ENCODE peak calls at places on chromosomes 13 and 19, in seven cellular contexts. Y is breast epithelium; J is WTC11; A is Calu3; T is CD8-positive, alpha-beta T cell; S is AG10803; V is upper lobe of right lung. L is an unnamed sample.

GRCh38 chr19:12891553-12892021 is 627 bp downstream of the GCDH start:
- DNase-seq in Y (no peak), J (no peak), A (no peak), T (no peak), S (no peak), V (no peak), L (no peak)

GRCh38 chr19:5193192-5193591 is 147.4 kb downstream of the PTPRS start:
- DNase-seq in Y (no peak), J (peak), A (no peak), T (no peak), S (no peak), V (no peak), L (no peak)

GRCh38 chr13:94303644-94304174 is 175.8 kb downstream of the DCT start:
- DNase-seq in Y (no peak), J (no peak), A (no peak), T (no peak), S (no peak), V (no peak), L (no peak)

GRCh38 chr19:30590596-30591229 is 218.5 kb downstream of the ZNF536 start:
- DNase-seq in Y (no peak), J (no peak), A (no peak), T (no peak), S (peak), V (no peak), L (no peak)

GRCh38 chr13:47459512-47459911 is 541.6 kb downstream of the SUCLA2 start:
- DNase-seq in Y (no peak), J (no peak), A (no peak), T (no peak), S (peak), V (no peak), L (no peak)

GRCh38 chr13:44267966-44268365 is 105.7 kb upstream of the SERP2 start:
- DNase-seq in Y (no peak), J (no peak), A (no peak), T (no peak), S (peak), V (no peak), L (no peak)

GRCh38 chr19:30742539-30742938 is 370.4 kb downstream of the ZNF536 start:
- DNase-seq in Y (no peak), J (no peak), A (no peak), T (no peak), S (no peak), V (no peak), L (no peak)

GRCh38 chr13:113863511-113864302 is at the start of gene GAS6:
- DNase-seq in Y (peak), J (peak), A (no peak), T (no peak), S (peak), V (peak), L (no peak)

GRCh38 chr13:67023088-67023893 is 206.8 kb downstream of the PCDH9 start:
- DNase-seq in Y (peak), J (no peak), A (peak), T (no peak), S (peak), V (no peak), L (no peak)

GRCh38 chr13:31096624-31097302 is 64.9 kb downstream of the HSPH1 start:
- DNase-seq in Y (no peak), J (no peak), A (peak), T (no peak), S (no peak), V (peak), L (no peak)

GRCh38 chr19:4174895-4175668 is 7.3 kb downstream of the SIRT6 start:
- DNase-seq in Y (no peak), J (no peak), A (no peak), T (no peak), S (no peak), V (no peak), L (no peak)

GRCh38 chr13:105340061-105340606 is 1195.3 kb downstream of the EFNB2 start:
- DNase-seq in Y (no peak), J (no peak), A (no peak), T (no peak), S (no peak), V (no peak), L (no peak)

GRCh38 chr13:43238341-43239083 is 215.1 kb downstream of the DNAJC15 start:
- DNase-seq in Y (no peak), J (no peak), A (no peak), T (no peak), S (no peak), V (no peak), L (no peak)

GRCh38 chr19:54633401-54633800 is 3.1 kb downstream of the LILRB1 start:
- DNase-seq in Y (no peak), J (no peak), A (no peak), T (no peak), S (no peak), V (no peak), L (no peak)

GRCh38 chr13:46179576-46180368 is 2.2 kb downstream of the LCP1 start:
- DNase-seq in Y (no peak), J (no peak), A (no peak), T (peak), S (no peak), V (peak), L (no peak)

GRCh38 chr19:39183100-39183499 is 13.7 kb upstream of the NCCRP1 start:
- DNase-seq in Y (no peak), J (no peak), A (no peak), T (no peak), S (peak), V (no peak), L (peak)

GRCh38 chr19:13610042-13610691 is 103.9 kb upstream of the CACNA1A start:
- DNase-seq in Y (no peak), J (peak), A (peak), T (no peak), S (no peak), V (no peak), L (no peak)

GRCh38 chr19:46728208-46728607 is 11.3 kb upstream of the PRKD2 start:
- DNase-seq in Y (no peak), J (no peak), A (no peak), T (no peak), S (no peak), V (no peak), L (no peak)

GRCh38 chr13:66405908-66406802 is 824.0 kb downstream of the PCDH9 start:
- DNase-seq in Y (peak), J (no peak), A (no peak), T (no peak), S (peak), V (no peak), L (no peak)

GRCh38 chr19:12331211-12331941 is 2.1 kb downstream of the ZNF563 start:
- DNase-seq in Y (no peak), J (peak), A (no peak), T (peak), S (no peak), V (no peak), L (no peak)

GRCh38 chr13:46885018-46885417 is 11.8 kb downstream of the HTR2A start:
- DNase-seq in Y (no peak), J (no peak), A (no peak), T (no peak), S (no peak), V (no peak), L (no peak)

GRCh38 chr19:46614114-46614701 is 10.7 kb downstream of the PTGIR start:
- DNase-seq in Y (peak), J (peak), A (peak), T (peak), S (peak), V (peak), L (peak)

GRCh38 chr19:13917888-13918406 is 11.9 kb downstream of the CC2D1A start:
- DNase-seq in Y (peak), J (no peak), A (no peak), T (no peak), S (no peak), V (no peak), L (no peak)

GRCh38 chr19:39390460-39390758 is 497 bp downstream of the PAF1 start:
- DNase-seq in Y (peak), J (no peak), A (no peak), T (peak), S (no peak), V (no peak), L (no peak)

GRCh38 chr13:89966524-89966923 is 1381.0 kb upstream of the MIR17HG start:
- DNase-seq in Y (no peak), J (no peak), A (no peak), T (no peak), S (no peak), V (no peak), L (no peak)

GRCh38 chr13:96052655-96053002 is 572 bp downstream of the UGGT2 start:
- DNase-seq in Y (no peak), J (no peak), A (peak), T (no peak), S (peak), V (no peak), L (no peak)

GRCh38 chr13:59360108-59360507 is 803.6 kb downstream of the DIAPH3 start:
- DNase-seq in Y (no peak), J (no peak), A (no peak), T (no peak), S (no peak), V (no peak), L (no peak)

GRCh38 chr13:53520132-53520531 is 491.5 kb downstream of the OLFM4 start:
- DNase-seq in Y (no peak), J (no peak), A (no peak), T (no peak), S (no peak), V (no peak), L (no peak)

GRCh38 chr19:6616011-6616410 is 25.1 kb upstream of the CD70 start:
- DNase-seq in Y (no peak), J (no peak), A (no peak), T (no peak), S (peak), V (no peak), L (no peak)

GRCh38 chr19:33291623-33292534 is 10.5 kb downstream of the CEBPA start:
- DNase-seq in Y (no peak), J (no peak), A (no peak), T (no peak), S (no peak), V (peak), L (no peak)

GRCh38 chr19:33290956-33291622 is 11.2 kb downstream of the CEBPA start:
- DNase-seq in Y (no peak), J (no peak), A (peak), T (no peak), S (no peak), V (peak), L (no peak)

GRCh38 chr19:33292595-33293254 is 9.6 kb downstream of the CEBPA start:
- DNase-seq in Y (no peak), J (no peak), A (no peak), T (no peak), S (peak), V (peak), L (no peak)

GRCh38 chr19:33294058-33294798 is 8.1 kb downstream of the CEBPA start:
- DNase-seq in Y (no peak), J (peak), A (no peak), T (no peak), S (no peak), V (no peak), L (no peak)

GRCh38 chr19:33293255-33294057 is 8.9 kb downstream of the CEBPA start:
- DNase-seq in Y (no peak), J (no peak), A (no peak), T (no peak), S (peak), V (peak), L (no peak)
- TF ChIP-seq CTCF in Y (no peak), J (no peak), A (no peak), T (no peak), S (no peak), V (no peak), L (no peak)

GRCh38 chr19:56299688-56300087 is 15.0 kb downstream of the ZSCAN5A start:
- DNase-seq in Y (no peak), J (no peak), A (no peak), T (no peak), S (no peak), V (no peak), L (no peak)

GRCh38 chr19:56291857-56292256 is 19.3 kb downstream of the EDDM13 start:
- DNase-seq in Y (no peak), J (no peak), A (no peak), T (no peak), S (no peak), V (no peak), L (no peak)

GRCh38 chr19:56294557-56294956 is 20.1 kb downstream of the ZSCAN5A start:
- DNase-seq in Y (no peak), J (no peak), A (no peak), T (no peak), S (no peak), V (no peak), L (no peak)

GRCh38 chr19:56297010-56297409 is 17.6 kb downstream of the ZSCAN5A start:
- DNase-seq in Y (no peak), J (no peak), A (no peak), T (no peak), S (no peak), V (no peak), L (no peak)

DNA sequence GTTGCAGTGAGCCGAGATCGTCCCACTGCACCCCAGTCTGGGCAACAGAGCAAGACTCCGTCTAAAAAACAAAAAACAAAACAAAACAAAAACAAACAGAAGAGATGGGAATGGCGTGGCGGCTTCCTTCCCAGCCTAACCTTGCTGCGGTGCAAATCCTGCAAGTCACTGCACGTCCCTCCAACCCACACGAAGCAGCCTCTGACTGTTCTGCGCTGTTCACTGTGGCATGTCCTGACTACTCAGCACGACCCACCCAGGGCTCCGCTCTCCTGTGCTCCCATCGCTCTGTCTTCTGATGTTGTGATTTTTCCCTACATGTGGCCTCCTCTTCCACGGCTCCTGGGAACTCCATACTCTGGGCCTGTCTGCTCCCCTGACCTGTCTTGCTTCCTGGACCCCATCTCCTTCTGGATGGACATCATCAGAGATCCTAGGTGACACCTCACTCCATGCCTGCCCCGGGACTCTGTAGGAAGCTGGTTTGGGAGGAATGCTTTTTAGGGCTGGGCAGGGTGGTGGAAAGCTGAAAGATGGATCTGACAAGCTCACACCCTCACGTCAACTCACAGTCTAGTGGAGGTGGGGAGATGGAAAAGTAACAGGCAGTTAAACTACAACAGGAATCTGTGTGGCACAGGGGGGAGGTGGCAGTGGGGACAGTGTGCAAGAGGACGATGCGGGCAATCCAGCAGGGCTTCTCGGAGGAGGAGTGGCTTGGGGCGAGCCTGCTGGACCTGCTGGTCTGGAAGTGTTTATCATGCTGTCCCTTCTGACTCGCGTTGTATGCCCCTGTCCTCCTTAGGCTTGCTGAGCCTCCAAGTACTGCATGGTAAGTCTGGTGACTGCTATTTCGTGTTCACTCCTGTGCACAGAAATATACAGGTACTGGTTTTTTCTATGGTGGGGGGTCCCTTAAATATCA is 18.8 kb downstream of the ZSCAN5A start:
- DNase-seq in Y (peak), J (no peak), A (no peak), T (no peak), S (no peak), V (no peak), L (no peak)
- TF ChIP-seq CTCF in Y (no peak), J (no peak), A (no peak), T (no peak), S (no peak), V (no peak), L (no peak)

GRCh38 chr13:41388143-41388881 is 69.0 kb upstream of the RGCC start:
- DNase-seq in Y (no peak), J (no peak), A (no peak), T (no peak), S (no peak), V (no peak), L (no peak)

GRCh38 chr13:41386206-41386605 is 71.1 kb upstream of the RGCC start:
- DNase-seq in Y (no peak), J (no peak), A (no peak), T (no peak), S (no peak), V (no peak), L (no peak)

GRCh38 chr13:41389580-41389979 is 67.8 kb upstream of the RGCC start:
- DNase-seq in Y (no peak), J (no peak), A (no peak), T (no peak), S (no peak), V (no peak), L (no peak)

GRCh38 chr13:41383400-41383799 is 72.3 kb downstream of the NAA16 start:
- DNase-seq in Y (no peak), J (no peak), A (no peak), T (no peak), S (peak), V (no peak), L (no peak)

DNA sequence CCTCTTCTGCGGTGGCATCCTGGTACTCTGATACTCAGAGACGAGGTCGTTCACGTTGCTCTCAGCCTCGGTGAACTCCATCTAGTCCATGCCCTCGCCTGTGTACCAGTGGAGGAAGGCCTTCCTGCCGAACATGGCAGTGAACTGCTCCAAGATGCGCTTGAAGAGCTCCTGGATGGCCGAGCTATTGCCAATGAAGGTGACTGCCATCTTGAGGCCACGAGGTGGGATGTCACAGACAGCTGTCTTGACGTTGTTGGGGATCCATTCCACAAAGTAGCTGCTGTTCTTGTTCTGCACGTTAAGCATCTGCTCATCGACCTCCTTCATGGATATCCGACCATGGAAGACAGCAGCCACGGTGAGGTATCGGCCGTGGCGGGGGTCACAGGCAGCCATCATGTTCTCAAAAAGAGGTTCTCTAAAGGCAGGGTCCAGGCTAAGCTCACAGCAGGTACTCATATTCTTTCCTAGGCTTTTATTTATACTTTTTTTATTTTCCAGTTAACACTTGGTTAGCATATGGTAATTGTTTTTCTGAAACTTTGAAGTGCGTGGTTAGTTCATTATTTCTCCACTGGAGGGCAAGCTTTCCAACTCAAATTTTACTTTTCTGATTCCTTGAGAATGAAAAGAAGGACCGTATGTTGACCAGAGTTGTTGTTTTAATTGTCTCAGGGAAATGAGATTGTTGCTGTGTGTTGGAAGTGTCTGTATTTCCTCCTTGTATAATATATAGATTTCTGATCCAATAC is 72.4 kb upstream of the RGCC start:
- DNase-seq in Y (no peak), J (no peak), A (no peak), T (no peak), S (peak), V (no peak), L (no peak)
- TF ChIP-seq CTCF in Y (no peak), J (no peak), A (peak), T (peak), S (peak), V (peak), L (peak)

GRCh38 chr19:16896913-16897571 is 8.2 kb downstream of the F2RL3 start:
- DNase-seq in Y (peak), J (peak), A (peak), T (peak), S (peak), V (peak), L (peak)

GRCh38 chr19:16898306-16899015 is 9.7 kb downstream of the F2RL3 start:
- DNase-seq in Y (no peak), J (no peak), A (no peak), T (no peak), S (no peak), V (no peak), L (no peak)

GRCh38 chr19:16901491-16902175 is 12.8 kb downstream of the F2RL3 start:
- DNase-seq in Y (no peak), J (no peak), A (no peak), T (no peak), S (no peak), V (no peak), L (no peak)

GRCh38 chr19:16897572-16898056 is 8.8 kb downstream of the F2RL3 start:
- DNase-seq in Y (no peak), J (no peak), A (peak), T (no peak), S (peak), V (no peak), L (no peak)

DNA sequence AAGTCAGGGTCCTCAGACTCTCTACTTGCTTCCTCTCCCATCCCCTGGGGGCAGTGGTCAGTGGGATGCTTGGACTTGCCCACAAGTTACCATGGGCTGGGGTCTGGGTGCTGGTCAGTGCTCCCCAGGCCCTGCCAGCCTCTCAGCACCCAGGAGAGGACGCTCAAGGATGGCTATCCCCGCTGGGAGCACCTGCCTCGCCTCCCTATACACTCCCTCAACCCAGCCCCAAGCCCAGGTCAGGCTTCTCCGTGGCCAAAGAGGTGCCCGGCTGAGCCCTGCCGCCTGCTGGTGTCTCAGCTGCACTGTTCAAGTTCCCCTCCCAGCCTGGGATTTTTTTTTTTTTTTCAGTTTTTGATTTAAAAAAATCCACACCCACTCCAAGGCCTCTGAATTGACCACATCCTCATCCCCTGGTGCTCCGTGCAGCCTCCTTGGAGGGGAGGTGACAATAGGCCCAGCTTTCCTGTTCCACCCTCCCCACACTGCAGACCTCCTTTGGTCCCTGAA is 10.8 kb downstream of the F2RL3 start:
- DNase-seq in Y (no peak), J (peak), A (peak), T (no peak), S (peak), V (no peak), L (no peak)
- TF ChIP-seq CTCF in Y (peak), J (peak), A (peak), T (no peak), S (peak), V (peak), L (peak)

GRCh38 chr19:44585371-44586141 is 27.8 kb upstream of the IGSF23 start:
- DNase-seq in Y (no peak), J (no peak), A (no peak), T (no peak), S (peak), V (no peak), L (no peak)
- TF ChIP-seq CTCF in Y (no peak), J (no peak), A (no peak), T (no peak), S (peak), V (no peak), L (no peak)

GRCh38 chr13:68923995-68924394 is 1183.6 kb upstream of the ATXN8OS start:
- DNase-seq in Y (no peak), J (no peak), A (no peak), T (no peak), S (no peak), V (no peak), L (no peak)

GRCh38 chr13:68929055-68929454 is 1178.6 kb upstream of the ATXN8OS start:
- DNase-seq in Y (no peak), J (no peak), A (no peak), T (no peak), S (no peak), V (no peak), L (no peak)

GRCh38 chr13:68927387-68928026 is 1180.1 kb upstream of the ATXN8OS start:
- DNase-seq in Y (no peak), J (peak), A (peak), T (no peak), S (no peak), V (no peak), L (no peak)
- TF ChIP-seq CTCF in Y (no peak), J (peak), A (no peak), T (no peak), S (no peak), V (no peak), L (no peak)

L was measured in mesothelial cell of epicardium.